ENCODE peak calls at places on chromosomes 12 and 14, in nine cellular contexts. A is GM12865, G is lower lobe of right lung, N is fibroblast of the conjunctiva, Z is 8988T, W is HFFc6, V is NCI-H1694 treated with DMSO at 0.1 percent for 48 hours, R is A172, X is fibroblast of the aortic adventitia. F is an unnamed sample.
A peak's percentile ranks its signal among the peaks of the same experiment; 100 is the strongest.

GRCh38 chr14:24840204-24840893 is 206.4 kb upstream of the GZMB start:
- DNase-seq in R (no peak), G (no peak), A (no peak), V (no peak), W (no peak), Z (no peak), X (no peak), N (no peak), F (no peak)

GRCh38 chr12:125218952-125219351 is 153.7 kb downstream of the AACS start:
- DNase-seq in N (no peak), R (no peak), Z (no peak), A (no peak), G (no peak), W (no peak), V (no peak), X (peak; percentile 16), F (no peak)

GRCh38 chr12:131192951-131193350 is 239.2 kb downstream of the ADGRD1 start:
- DNase-seq in R (no peak), X (no peak), V (no peak), N (no peak), A (no peak), G (no peak), W (no peak), Z (no peak), F (no peak)

GRCh38 chr14:92409069-92409468 is 86.1 kb downstream of the SLC24A4 start:
- DNase-seq in W (no peak), N (no peak), X (peak; percentile 47), V (no peak), Z (no peak), A (no peak), G (no peak), R (no peak), F (no peak)

GRCh38 chr12:61574339-61574738 is 685.9 kb upstream of the USP15 start:
- DNase-seq in Z (no peak), R (peak; percentile 42), V (no peak), X (no peak), G (no peak), W (no peak), N (no peak), A (no peak), F (no peak)

GRCh38 chr14:68995731-68996130 is 16.6 kb upstream of the ACTN1 start:
- DNase-seq in Z (no peak), A (no peak), V (no peak), W (no peak), G (no peak), X (no peak), R (no peak), N (no peak), F (no peak)

GRCh38 chr12:131793623-131794022 is 34.6 kb upstream of the MMP17 start:
- DNase-seq in V (no peak), Z (no peak), G (no peak), R (no peak), N (no peak), X (no peak), W (no peak), A (no peak), F (peak; percentile 16)

GRCh38 chr12:59088673-59089072 is 168.4 kb upstream of the LRIG3 start:
- DNase-seq in X (peak; percentile 67), A (no peak), R (no peak), N (no peak), V (no peak), G (no peak), Z (no peak), W (no peak), F (no peak)

GRCh38 chr14:83779266-83779665 is 1750.7 kb upstream of the FLRT2 start:
- DNase-seq in G (no peak), W (peak; percentile 45), X (no peak), R (peak; percentile 55), A (no peak), Z (no peak), V (no peak), N (peak; percentile 38), F (peak; percentile 17)

GRCh38 chr14:102375126-102375525 is 12.4 kb downstream of the TECPR2 start:
- DNase-seq in V (no peak), G (no peak), N (no peak), A (peak; percentile 41), R (no peak), X (no peak), Z (no peak), W (no peak), F (no peak)

GRCh38 chr14:51922624-51923023 is 62.2 kb downstream of the GNG2 start:
- DNase-seq in N (no peak), G (no peak), A (no peak), X (no peak), R (no peak), Z (no peak), V (no peak), W (no peak), F (no peak)

GRCh38 chr12:53223391-53224267 is 8.4 kb downstream of the RARG start:
- DNase-seq in V (no peak), R (no peak), G (peak; percentile 58), X (peak; percentile 61), W (no peak), A (no peak), Z (no peak), N (no peak), F (no peak)

GRCh38 chr14:104130974-104131651 is 7.3 kb upstream of the KIF26A start:
- DNase-seq in A (peak; percentile 40), G (peak; percentile 63), Z (no peak), W (peak; percentile 15), V (peak; percentile 98), N (no peak), X (peak; percentile 4), R (peak; percentile 6), F (no peak)

GRCh38 chr12:94841171-94841570 is 162.3 kb downstream of the NDUFA12 start:
- DNase-seq in Z (no peak), V (no peak), X (no peak), N (no peak), A (no peak), R (no peak), W (no peak), G (no peak), F (no peak)

GRCh38 chr12:4771172-4771959 is 51.2 kb downstream of the GALNT8 start:
- DNase-seq in Z (no peak), A (no peak), V (no peak), W (no peak), R (no peak), X (no peak), N (no peak), G (no peak), F (no peak)

GRCh38 chr12:49161092-49161795 is 27.6 kb downstream of the TUBA1A start:
- DNase-seq in W (no peak), A (no peak), V (no peak), Z (no peak), R (no peak), G (no peak), N (no peak), X (no peak), F (no peak)

GRCh38 chr12:19234991-19235876 is 105.7 kb downstream of the PLEKHA5 start:
- DNase-seq in Z (no peak), A (no peak), W (no peak), V (no peak), R (no peak), X (peak; percentile 86), N (no peak), G (no peak), F (no peak)

GRCh38 chr12:96177013-96177412 is 17.2 kb upstream of the ELK3 start:
- DNase-seq in V (no peak), N (no peak), A (peak; percentile 73), W (no peak), R (peak; percentile 46), X (peak; percentile 86), G (no peak), Z (no peak), F (no peak)

GRCh38 chr12:70214972-70215617 is 28.1 kb upstream of the CNOT2 start:
- DNase-seq in A (no peak), N (no peak), V (no peak), W (no peak), R (no peak), Z (no peak), G (no peak), X (no peak), F (no peak)

GRCh38 chr12:6266431-6267006 is 44.0 kb upstream of the PLEKHG6 start:
- DNase-seq in G (peak; percentile 85), Z (no peak), V (no peak), N (no peak), R (no peak), W (no peak), X (no peak), A (no peak), F (no peak)

GRCh38 chr12:113359133-113359938 is 949 bp downstream of the PLBD2 start:
- DNase-seq in A (no peak), R (no peak), Z (no peak), X (peak; percentile 56), N (no peak), G (no peak), W (peak; percentile 25), V (peak; percentile 51), F (peak; percentile 50)

GRCh38 chr12:80708535-80709328 is 1.3 kb downstream of the MYF6 start:
- DNase-seq in W (no peak), X (no peak), V (no peak), N (no peak), A (peak; percentile 25), R (no peak), G (no peak), Z (no peak), F (no peak)

GRCh38 chr12:39178837-39179236 is 264.1 kb downstream of the KIF21A start:
- DNase-seq in W (no peak), Z (no peak), N (no peak), R (no peak), G (no peak), X (no peak), V (no peak), A (no peak), F (no peak)

F was measured in GM04504.